ENCODE peak calls at places on chromosomes 2 and 18, in eight cellular contexts. S is activated CD4-positive, alpha-beta T cell treated with anti-CD3 and anti-CD28 coated beads, Interleukin-2, amount 10 ng/mL, durations not matched to agents 24 days and 14 days; T is foreskin fibroblast; V is NCI-H2081; L is HEK293T; B is transverse colon; Z is RWPE1; I is NCI-H69. H is an unnamed sample.
A peak's percentile ranks its signal among the peaks of the same experiment; 100 is the strongest.

GRCh38 chr2:8682719-8683667 is 1.1 kb downstream of the ID2 start:
- DNase-seq in I (peak; percentile 75), L (no peak), V (peak; percentile 73), B (peak; percentile 56), S (peak; percentile 85), Z (no peak), T (no peak), H (peak; percentile 63)

GRCh38 chr2:171347591-171348032 is 86.2 kb downstream of the METTL8 start:
- DNase-seq in Z (no peak), S (no peak), V (no peak), B (no peak), I (peak; percentile 7), L (no peak), T (peak; percentile 62), H (no peak)

GRCh38 chr2:63743170-63743975 is 98.3 kb upstream of the UGP2 start:
- DNase-seq in T (no peak), V (no peak), L (no peak), S (no peak), Z (no peak), B (no peak), I (no peak), H (no peak)

GRCh38 chr18:31138709-31139108 is 23.9 kb downstream of the DSC1 start:
- DNase-seq in S (no peak), V (no peak), T (no peak), Z (no peak), I (no peak), L (no peak), B (no peak), H (no peak)

GRCh38 chr2:55865095-55865835 is 58.3 kb downstream of the EFEMP1 start:
- DNase-seq in L (no peak), V (no peak), S (no peak), B (no peak), I (no peak), Z (no peak), T (no peak), H (no peak)

GRCh38 chr2:84302513-84303412 is 156.3 kb downstream of the SUCLG1 start:
- DNase-seq in L (peak; percentile 62), S (peak; percentile 83), T (peak; percentile 12), I (peak; percentile 14), V (peak; percentile 50), Z (peak; percentile 84), B (peak; percentile 58), H (peak; percentile 58)

GRCh38 chr2:38165698-38166097 is 89.7 kb upstream of the CYP1B1 start:
- DNase-seq in S (no peak), L (no peak), T (no peak), Z (no peak), B (no peak), V (no peak), I (no peak), H (no peak)

GRCh38 chr2:163374282-163374681 is 361.5 kb downstream of the FIGN start:
- DNase-seq in B (no peak), V (no peak), I (no peak), T (no peak), L (no peak), Z (no peak), S (no peak), H (no peak)

GRCh38 chr18:35491689-35492077 is 6.1 kb downstream of the INO80C start:
- DNase-seq in I (no peak), L (no peak), Z (no peak), B (no peak), S (no peak), V (no peak), T (no peak), H (no peak)

GRCh38 chr2:157572725-157573124 is 55.9 kb downstream of the ACVR1C start:
- DNase-seq in I (peak; percentile 57), S (no peak), Z (peak; percentile 24), B (no peak), L (peak; percentile 39), V (peak; percentile 68), T (no peak), H (no peak)

GRCh38 chr18:48672671-48673340 is 134.0 kb downstream of the CTIF start:
- DNase-seq in S (no peak), L (no peak), T (no peak), I (peak; percentile 74), Z (no peak), V (peak; percentile 55), B (no peak), H (no peak)

GRCh38 chr2:127515383-127515915 is 10.8 kb downstream of the IWS1 start:
- DNase-seq in V (no peak), Z (no peak), I (no peak), L (no peak), T (no peak), S (no peak), B (no peak), H (no peak)

GRCh38 chr2:230444832-230445231 is 28.8 kb downstream of the SP100 start:
- DNase-seq in Z (no peak), V (no peak), S (no peak), I (no peak), T (no peak), B (no peak), L (no peak), H (no peak)

GRCh38 chr2:103991591-103991990 is 862.3 kb upstream of the POU3F3 start:
- DNase-seq in S (no peak), T (no peak), I (no peak), L (peak; percentile 16), Z (peak; percentile 1), B (no peak), V (no peak), H (no peak)

GRCh38 chr2:207157727-207158126 is 8.0 kb downstream of the KLF7 start:
- DNase-seq in Z (no peak), L (no peak), I (no peak), V (no peak), T (no peak), B (no peak), S (no peak), H (no peak)

GRCh38 chr2:216551669-216552068 is 53.0 kb downstream of the RPL37A start:
- DNase-seq in T (no peak), V (no peak), L (no peak), B (peak; percentile 34), I (no peak), Z (peak; percentile 48), S (no peak), H (no peak)

GRCh38 chr2:129480790-129481189 is 498.7 kb upstream of the RAB6C start:
- DNase-seq in I (no peak), S (peak; percentile 6), B (no peak), T (no peak), V (no peak), Z (no peak), L (no peak), H (no peak)

GRCh38 chr2:110674620-110675555 is 3.0 kb downstream of the BUB1 start:
- DNase-seq in S (peak; percentile 76), B (peak; percentile 62), T (no peak), V (no peak), I (peak; percentile 2), Z (peak; percentile 38), L (no peak), H (no peak)

GRCh38 chr2:898319-898718 is 52.3 kb upstream of the SNTG2 start:
- DNase-seq in B (no peak), Z (no peak), I (no peak), V (no peak), L (peak; percentile 62), S (no peak), T (no peak), H (no peak)

GRCh38 chr2:42881732-42882131 is 89.3 kb upstream of the HAAO start:
- DNase-seq in Z (peak; percentile 46), I (peak; percentile 9), B (no peak), S (no peak), V (no peak), L (no peak), T (no peak), H (no peak)

GRCh38 chr2:232009639-232010274 is 48.2 kb downstream of the DIS3L2 start:
- DNase-seq in Z (no peak), L (no peak), S (no peak), V (no peak), B (no peak), I (no peak), T (no peak), H (no peak)

GRCh38 chr2:239593455-239593854 is 192.6 kb upstream of the HDAC4 start:
- DNase-seq in Z (no peak), V (no peak), S (no peak), B (no peak), L (no peak), T (no peak), I (no peak), H (no peak)

GRCh38 chr2:217336694-217337093 is 476.8 kb upstream of the TNP1 start:
- DNase-seq in B (no peak), T (no peak), L (no peak), S (no peak), I (no peak), V (no peak), Z (no peak), H (no peak)

GRCh38 chr2:112817082-112817481 is 19.5 kb downstream of the IL1B start:
- DNase-seq in I (no peak), L (no peak), B (no peak), T (no peak), V (no peak), Z (no peak), S (no peak), H (no peak)

GRCh38 chr2:117702098-117702497 is 112.4 kb upstream of the DDX18 start:
- DNase-seq in B (no peak), S (no peak), I (no peak), Z (no peak), V (no peak), L (no peak), T (no peak), H (no peak)

GRCh38 chr18:58581265-58581664 is 47.6 kb downstream of the ALPK2 start:
- DNase-seq in S (no peak), L (no peak), I (no peak), Z (peak; percentile 28), V (no peak), B (no peak), T (peak; percentile 75), H (no peak)

GRCh38 chr2:5433855-5434254 is 258.3 kb upstream of the SOX11 start:
- DNase-seq in I (peak; percentile 2), S (no peak), T (no peak), B (no peak), L (no peak), Z (no peak), V (no peak), H (no peak)

GRCh38 chr2:102498414-102498813 is 25.4 kb downstream of the SLC9A4 start:
- DNase-seq in S (no peak), T (no peak), B (no peak), L (no peak), I (no peak), V (no peak), Z (no peak), H (no peak)

GRCh38 chr2:158712791-158713522 is 82.2 kb upstream of the DAPL1 start:
- DNase-seq in L (no peak), B (no peak), I (no peak), Z (no peak), V (no peak), S (no peak), T (no peak), H (no peak)

GRCh38 chr2:162103443-162104009 is 29.5 kb upstream of the DPP4 start:
- DNase-seq in T (no peak), S (no peak), B (no peak), V (peak; percentile 3), Z (no peak), I (peak; percentile 58), L (no peak), H (no peak)